ENCODE peak calls at places on chromosomes 2 and 18, in five cellular contexts. N is fibroblast of lung; H is astrocyte of the spinal cord; A is activated CD8-positive, alpha-beta memory T cell treated with anti-CD3 and anti-CD28 coated beads, Interleukin-2, amount 10 ng/mL, durations not matched to agents 7 days and 5 days; X is A549. M is an unnamed sample.

GRCh38 chr2:126856403-126856802 is 42.3 kb upstream of the TEX51 start:
- DNase-seq in A (no peak), N (no peak), H (no peak), X (no peak), M (no peak)

GRCh38 chr18:41982942-41983660 is 28.1 kb downstream of the PIK3C3 start:
- DNase-seq in N (peak), H (no peak), A (no peak), X (no peak), M (no peak)

GRCh38 chr2:61421611-61422010 is 49.3 kb downstream of the USP34 start:
- DNase-seq in N (no peak), H (no peak), A (no peak), X (no peak), M (no peak)

GRCh38 chr18:7812431-7813063 is 245.4 kb downstream of the PTPRM start:
- DNase-seq in H (peak), A (no peak), X (no peak), N (peak), M (peak)

GRCh38 chr2:6747433-6747832 is 118.3 kb downstream of the CMPK2 start:
- DNase-seq in A (no peak), H (no peak), X (no peak), N (no peak), M (no peak)

GRCh38 chr2:143891879-143892308 is 628.0 kb downstream of the ZEB2 start:
- DNase-seq in H (no peak), N (no peak), A (no peak), X (no peak), M (no peak)

GRCh38 chr2:108813732-108814131 is 27.2 kb downstream of the CCDC138 start:
- DNase-seq in X (no peak), H (no peak), A (no peak), N (no peak), M (no peak)

GRCh38 chr2:220955776-220956175 is 616.3 kb downstream of the EPHA4 start:
- DNase-seq in A (no peak), H (no peak), N (no peak), X (no peak), M (no peak)

GRCh38 chr2:33034784-33035183 is 88.0 kb downstream of the LTBP1 start:
- DNase-seq in X (no peak), H (peak), N (peak), A (no peak), M (peak)

GRCh38 chr2:181594322-181594721 is 62.6 kb downstream of the CERKL start:
- DNase-seq in H (no peak), X (no peak), A (no peak), N (no peak), M (no peak)

GRCh38 chr2:239274391-239275001 is 126.3 kb downstream of the HDAC4 start:
- DNase-seq in X (peak), H (peak), A (peak), N (peak), M (peak)

GRCh38 chr2:158432117-158432516 is 24.4 kb downstream of the CCDC148 start:
- DNase-seq in N (no peak), H (no peak), X (no peak), A (no peak), M (no peak)

GRCh38 chr2:102801098-102801718 is 39.4 kb downstream of the TMEM182 start:
- DNase-seq in N (peak), H (peak), A (no peak), X (no peak), M (no peak)